ENCODE peak calls at places on chromosomes 3 and 15, in eight cellular contexts. Q is adrenal gland, X is ascending aorta, F is PC-3, J is upper lobe of left lung, C is IMR-90, R is tibial artery, A is fibroblast of lung. T is an unnamed sample. For H3K4me1, the result is how much of the 10 kb centered on the place peaks cover.

GRCh38 chr15:42919794-42920280 is 741 bp downstream of the TTBK2 start:
- DNase-seq in R (no peak), Q (peak), F (peak), J (peak), X (no peak), A (peak), C (peak), T (no peak)

GRCh38 chr3:182739619-182740018 is 53.7 kb upstream of the ATP11B start:
- DNase-seq in A (peak), R (no peak), J (no peak), Q (no peak), X (no peak), C (peak), F (peak), T (no peak)

GRCh38 chr3:190696777-190697501 is 165.6 kb downstream of the GMNC start:
- DNase-seq in X (no peak), Q (peak), C (peak), J (no peak), A (peak), F (peak), R (no peak), T (no peak)

GRCh38 chr15:88348579-88349255 is 92.2 kb upstream of the NTRK3 start:
- DNase-seq in C (no peak), R (no peak), X (no peak), F (no peak), J (no peak), A (no peak), Q (no peak), T (no peak)

GRCh38 chr3:53194218-53195065 is 33.4 kb downstream of the PRKCD start:
- DNase-seq in X (peak), A (peak), J (no peak), Q (peak), C (peak), F (peak), R (peak), T (no peak)

GRCh38 chr15:23877502-23878412 is 190.7 kb upstream of the NDN start:
- DNase-seq in R (no peak), J (peak), X (no peak), Q (peak), F (peak), A (peak), C (no peak), T (no peak)

GRCh38 chr3:188278717-188279324 is 124.9 kb downstream of the LPP start:
- DNase-seq in J (no peak), C (no peak), X (no peak), F (no peak), Q (no peak), R (no peak), A (no peak), T (no peak)

GRCh38 chr3:57910988-57911387 is 97.2 kb upstream of the FLNB start:
- DNase-seq in R (no peak), X (no peak), C (peak), F (peak), J (no peak), Q (peak), A (peak), T (no peak)

GRCh38 chr3:14494973-14495300 is 45.2 kb downstream of the GRIP2 start:
- DNase-seq in R (peak), F (no peak), A (no peak), J (no peak), C (no peak), Q (no peak), X (no peak), T (no peak)

GRCh38 chr15:64343841-64344240 is 12.1 kb downstream of the CSNK1G1 start:
- DNase-seq in A (peak), X (no peak), R (no peak), F (no peak), J (no peak), C (peak), Q (no peak), T (no peak)

GRCh38 chr15:77685082-77685815 is 52.5 kb upstream of the LINGO1 start:
- DNase-seq in X (no peak), Q (no peak), J (no peak), R (no peak), A (no peak), C (no peak), F (no peak), T (no peak)

GRCh38 chr3:75321060-75321459 is 343.1 kb upstream of the FRG2C start:
- DNase-seq in C (no peak), F (no peak), X (no peak), J (no peak), R (no peak), A (no peak), Q (no peak), T (no peak)

GRCh38 chr15:82371649-82372048 is 22.4 kb upstream of the GOLGA6L10 start:
- DNase-seq in C (no peak), A (no peak), J (no peak), X (no peak), Q (no peak), F (no peak), R (no peak), T (no peak)

GRCh38 chr3:46301122-46301835 is 52.6 kb upstream of the CCR2 start:
- DNase-seq in A (no peak), J (no peak), Q (peak), C (no peak), X (no peak), F (no peak), R (no peak), T (no peak)

GRCh38 chr3:121481116-121481895 is 64.5 kb downstream of the POLQ start:
- DNase-seq in Q (no peak), A (peak), C (peak), F (peak), X (no peak), J (no peak), R (no peak), T (no peak)

GRCh38 chr15:89389841-89390603 is 55.4 kb upstream of the POLG start:
- DNase-seq in A (no peak), F (no peak), Q (no peak), J (no peak), R (no peak), X (no peak), C (no peak), T (no peak)

GRCh38 chr3:51706788-51707731 is at the start of gene GRM2:
- DNase-seq in Q (peak), J (peak), F (peak), C (peak), R (peak), X (no peak), A (peak), T (no peak)

DNA sequence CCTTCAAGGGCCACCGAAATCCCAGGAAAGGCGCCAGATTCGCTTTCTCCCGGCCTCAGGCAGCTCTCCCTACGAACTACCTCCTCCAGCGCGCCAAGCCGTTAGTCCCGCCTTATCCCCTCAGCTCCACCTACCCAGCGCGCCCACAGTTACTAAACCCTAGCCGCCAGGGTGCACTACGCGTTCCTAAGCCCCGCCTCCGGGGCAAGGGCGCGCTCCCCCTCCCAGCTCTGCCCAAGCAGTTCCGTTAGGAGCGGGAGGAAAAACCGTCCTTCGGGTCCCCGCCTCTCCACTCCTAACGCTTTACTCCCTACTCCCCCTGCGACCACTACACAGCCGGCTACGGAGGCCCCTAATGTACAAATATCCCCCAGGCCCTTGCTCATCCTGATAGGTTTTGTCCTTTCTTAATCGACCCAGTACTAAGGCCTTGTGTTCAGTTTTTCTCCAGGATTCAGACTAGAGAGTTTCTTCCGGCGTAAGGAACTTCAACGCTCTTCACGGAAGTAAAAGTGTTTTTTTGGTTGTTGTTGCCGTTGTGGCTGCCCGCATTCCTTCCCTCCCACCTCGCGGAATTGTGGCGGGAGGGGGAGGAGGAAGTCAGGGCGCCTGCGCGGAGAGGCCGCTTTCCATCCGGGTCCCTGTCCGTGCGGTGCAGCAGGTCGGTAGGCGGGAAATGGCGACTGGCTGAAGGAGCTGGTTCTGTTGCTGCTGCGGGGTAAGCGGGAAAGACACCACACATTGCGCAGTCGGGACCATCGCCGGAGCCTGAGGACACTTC is at the start of gene CTDSPL2:
- DNase-seq in Q (peak), J (peak), F (peak), R (peak), X (peak), A (peak), C (peak), T (peak)
- TF ChIP-seq CTCF in Q (no peak), J (peak), F (peak), R (peak), X (no peak), A (peak), C (peak), T (peak)

GRCh38 chr3:8846176-8846575 is 76.8 kb upstream of the OXTR start:
- DNase-seq in Q (no peak), J (no peak), X (no peak), C (no peak), F (no peak), R (no peak), A (no peak), T (no peak)
- H3K4me1 ChIP-seq in Q (under half), J (under half), X (under half), C (under half), F (under half), R (under half), A (under half), T (under half)

GRCh38 chr3:177300039-177300833 is 103.0 kb upstream of the TBL1XR1 start:
- DNase-seq in F (peak), R (no peak), C (peak), A (peak), Q (peak), J (peak), X (no peak), T (no peak)
- H3K4me3 ChIP-seq in F (no peak), R (no peak), C (no peak), A (no peak), Q (no peak), J (no peak), X (no peak), T (no peak)

GRCh38 chr3:194685723-194686413 is at the start of gene FAM43A:
- DNase-seq in F (peak), C (peak), R (peak), A (peak), Q (peak), X (peak), J (peak), T (peak)
- TF ChIP-seq CTCF in F (peak), C (peak), R (no peak), A (peak), Q (peak), X (no peak), J (peak), T (peak)

DNA sequence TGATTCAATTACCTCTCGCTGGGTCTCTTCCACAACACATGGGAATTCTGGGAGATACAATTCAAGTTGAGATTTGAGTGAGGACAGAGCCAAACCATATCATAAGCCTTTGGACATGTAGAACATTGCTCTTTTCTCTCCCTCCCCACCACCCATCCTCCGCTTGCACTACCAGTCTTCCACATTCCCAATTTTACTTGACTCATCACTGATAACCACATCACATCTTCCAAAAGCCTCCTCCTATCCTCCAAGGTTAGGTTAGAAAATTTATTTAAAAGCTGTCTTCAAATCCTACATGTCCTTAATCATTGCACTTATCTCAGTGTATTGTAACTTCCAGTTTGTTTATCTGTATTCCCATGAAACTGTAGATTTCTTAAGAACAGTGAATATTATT is 10.4 kb downstream of the ZBED2 start:
- DNase-seq in J (no peak), F (peak), X (no peak), A (no peak), Q (no peak), C (no peak), R (no peak), T (no peak)
- H3K4me1 ChIP-seq in J (under half), F (half or more), X (under half), A (under half), Q (under half), C (under half), R (under half), T (under half)

DNA sequence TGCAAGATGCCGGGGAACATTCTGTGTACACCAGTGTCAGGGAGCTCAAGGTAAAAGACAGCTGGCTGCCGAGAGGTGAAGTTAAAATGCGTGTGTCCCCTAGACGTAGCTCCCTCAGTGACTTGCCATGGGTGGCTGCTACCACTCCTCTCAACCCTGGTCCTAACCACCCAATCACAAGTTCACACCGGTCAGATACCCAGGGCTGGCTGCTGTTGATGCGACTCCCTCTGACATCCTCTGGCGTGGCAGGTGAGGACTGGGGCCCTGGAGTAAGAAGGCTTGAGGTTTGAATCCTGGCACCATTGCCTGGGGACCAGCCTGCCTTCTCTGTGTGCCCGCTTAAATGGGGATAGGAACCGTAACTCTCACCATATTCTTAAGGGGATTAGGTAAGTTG is 203.5 kb downstream of the UACA start:
- DNase-seq in J (no peak), A (no peak), Q (no peak), X (no peak), R (peak), F (no peak), C (no peak), T (no peak)
- H3K4me3 ChIP-seq in J (no peak), A (no peak), Q (no peak), X (no peak), R (no peak), F (no peak), C (no peak), T (no peak)

GRCh38 chr15:67248106-67248505 is 6.4 kb downstream of the AAGAB start:
- DNase-seq in X (no peak), Q (no peak), C (peak), F (no peak), J (no peak), R (no peak), A (peak), T (no peak)
- TF ChIP-seq CTCF in X (no peak), Q (no peak), C (no peak), F (no peak), J (no peak), R (no peak), A (no peak), T (no peak)

GRCh38 chr3:149579838-149580542 is 77.8 kb downstream of the WWTR1 start:
- DNase-seq in C (peak), A (peak), R (no peak), J (no peak), X (no peak), F (peak), Q (no peak), T (no peak)
- H3K4me1 ChIP-seq in C (under half), A (half or more), R (half or more), J (half or more), X (under half), F (half or more), Q (under half), T (half or more)

DNA sequence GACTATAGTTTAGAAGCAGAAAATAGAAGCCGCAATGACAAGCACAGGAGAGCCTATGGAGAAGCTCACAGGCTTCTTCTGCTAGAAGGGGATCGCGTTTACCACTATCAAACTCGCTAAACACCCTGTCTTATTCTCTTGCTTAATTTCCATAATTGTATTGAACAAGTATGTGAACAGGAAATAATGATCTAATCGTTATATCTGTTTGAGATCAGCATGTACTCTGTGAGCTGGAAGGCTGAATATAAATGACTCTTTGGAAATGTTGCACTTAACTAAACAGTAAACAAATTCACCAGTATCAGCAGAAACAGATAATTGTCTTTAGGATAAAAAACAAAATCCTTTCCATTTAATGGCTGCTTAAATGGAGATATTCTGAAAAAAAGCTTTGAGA is 15.0 kb downstream of the NEK10 start:
- DNase-seq in C (no peak), R (no peak), X (no peak), F (no peak), Q (no peak), A (no peak), J (no peak), T (no peak)
- H3K4me3 ChIP-seq in C (no peak), R (no peak), X (no peak), F (no peak), Q (no peak), A (no peak), J (no peak), T (no peak)